ENCODE peak calls at places on chromosomes 5 and 9, in four cellular contexts. One of them, this sample, is unnamed.

GRCh38 chr9:14529047-14529446 is 164.2 kb downstream of the ZDHHC21 start:
- DNase-seq in mammary epithelial cell: no peak
- DNase-seq in esophagus muscularis mucosa: no peak
- DNase-seq in BE2C: no peak
- DNase-seq in this sample: no peak

GRCh38 chr5:56751914-56752313 is 63.4 kb upstream of the MAP3K1 start:
- DNase-seq in mammary epithelial cell: no peak
- DNase-seq in esophagus muscularis mucosa: no peak
- DNase-seq in BE2C: no peak
- DNase-seq in this sample: no peak

GRCh38 chr9:129126789-129127618 is 15.8 kb downstream of the PTPA start:
- DNase-seq in mammary epithelial cell: no peak
- DNase-seq in esophagus muscularis mucosa: no peak
- DNase-seq in BE2C: peak; percentile 86
- DNase-seq in this sample: no peak

GRCh38 chr9:98410185-98410697 is 154.8 kb upstream of the TBC1D2 start:
- DNase-seq in mammary epithelial cell: no peak
- DNase-seq in esophagus muscularis mucosa: no peak
- DNase-seq in BE2C: peak; percentile 35
- DNase-seq in this sample: no peak

GRCh38 chr5:96781734-96782064 is 26.0 kb downstream of the ERAP1 start:
- DNase-seq in mammary epithelial cell: no peak
- DNase-seq in esophagus muscularis mucosa: no peak
- DNase-seq in BE2C: no peak
- DNase-seq in this sample: no peak

GRCh38 chr5:75167345-75167744 is 69.3 kb downstream of the ANKRD31 start:
- DNase-seq in mammary epithelial cell: peak; percentile 6
- DNase-seq in esophagus muscularis mucosa: no peak
- DNase-seq in BE2C: no peak
- DNase-seq in this sample: peak; percentile 1

GRCh38 chr5:126106032-126106431 is 317.2 kb upstream of the GRAMD2B start:
- DNase-seq in mammary epithelial cell: peak; percentile 89
- DNase-seq in esophagus muscularis mucosa: no peak
- DNase-seq in BE2C: no peak
- DNase-seq in this sample: no peak

GRCh38 chr9:87685871-87686519 is 39.9 kb upstream of the CTSL start:
- DNase-seq in mammary epithelial cell: no peak
- DNase-seq in esophagus muscularis mucosa: peak; percentile 92
- DNase-seq in BE2C: no peak
- DNase-seq in this sample: no peak

GRCh38 chr5:56164371-56164770 is 68.8 kb downstream of the ANKRD55 start:
- DNase-seq in mammary epithelial cell: no peak
- DNase-seq in esophagus muscularis mucosa: no peak
- DNase-seq in BE2C: no peak
- DNase-seq in this sample: no peak

GRCh38 chr9:133089271-133089671 is 27.5 kb downstream of the CEL start:
- DNase-seq in mammary epithelial cell: no peak
- DNase-seq in esophagus muscularis mucosa: no peak
- DNase-seq in BE2C: no peak
- DNase-seq in this sample: peak; percentile 23

GRCh38 chr9:136985027-136985602 is 2.3 kb downstream of the LCNL1 start:
- DNase-seq in mammary epithelial cell: no peak
- DNase-seq in esophagus muscularis mucosa: no peak
- DNase-seq in BE2C: no peak
- DNase-seq in this sample: no peak
- H3K4me3 ChIP-seq in mammary epithelial cell: no peak overlapping the region
- H3K4me3 ChIP-seq in esophagus muscularis mucosa: no peak overlapping the region
- H3K4me3 ChIP-seq in BE2C: no peak overlapping the region
- H3K4me3 ChIP-seq in this sample: no peak overlapping the region

DNA sequence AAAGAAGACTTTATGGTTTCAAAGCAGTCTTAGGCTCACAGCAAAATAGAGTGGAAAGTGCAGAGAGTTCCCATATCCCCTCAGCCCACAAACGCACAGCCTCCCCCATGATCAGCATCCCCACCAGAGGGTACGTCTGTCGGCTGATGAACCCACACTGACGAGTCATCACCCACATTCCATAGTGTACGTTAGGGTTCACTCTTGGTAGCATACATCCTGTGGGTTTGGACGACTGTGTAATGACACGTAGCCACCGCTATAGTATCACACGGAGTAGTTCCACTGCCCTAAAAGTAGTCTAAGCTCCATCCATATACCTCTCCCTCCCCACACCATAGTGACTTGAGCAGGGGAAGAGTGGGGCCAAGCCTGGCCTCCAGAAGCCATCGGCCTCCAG is 135.7 kb upstream of the PHYKPL start:
- DNase-seq in mammary epithelial cell: no peak
- DNase-seq in esophagus muscularis mucosa: no peak
- DNase-seq in BE2C: no peak
- DNase-seq in this sample: no peak
- H3K4me3 ChIP-seq in mammary epithelial cell: no peak overlapping the region
- H3K4me3 ChIP-seq in esophagus muscularis mucosa: no peak overlapping the region
- H3K4me3 ChIP-seq in BE2C: no peak overlapping the region
- H3K4me3 ChIP-seq in this sample: no peak overlapping the region

GRCh38 chr5:68739752-68740151 is 354.1 kb upstream of the SLC30A5 start:
- DNase-seq in mammary epithelial cell: no peak
- DNase-seq in esophagus muscularis mucosa: peak; percentile 66
- DNase-seq in BE2C: no peak
- DNase-seq in this sample: peak; percentile 68
- H3K4me3 ChIP-seq in mammary epithelial cell: no peak overlapping the region
- H3K4me3 ChIP-seq in esophagus muscularis mucosa: no peak overlapping the region
- H3K4me3 ChIP-seq in BE2C: no peak overlapping the region
- H3K4me3 ChIP-seq in this sample: no peak overlapping the region

DNA sequence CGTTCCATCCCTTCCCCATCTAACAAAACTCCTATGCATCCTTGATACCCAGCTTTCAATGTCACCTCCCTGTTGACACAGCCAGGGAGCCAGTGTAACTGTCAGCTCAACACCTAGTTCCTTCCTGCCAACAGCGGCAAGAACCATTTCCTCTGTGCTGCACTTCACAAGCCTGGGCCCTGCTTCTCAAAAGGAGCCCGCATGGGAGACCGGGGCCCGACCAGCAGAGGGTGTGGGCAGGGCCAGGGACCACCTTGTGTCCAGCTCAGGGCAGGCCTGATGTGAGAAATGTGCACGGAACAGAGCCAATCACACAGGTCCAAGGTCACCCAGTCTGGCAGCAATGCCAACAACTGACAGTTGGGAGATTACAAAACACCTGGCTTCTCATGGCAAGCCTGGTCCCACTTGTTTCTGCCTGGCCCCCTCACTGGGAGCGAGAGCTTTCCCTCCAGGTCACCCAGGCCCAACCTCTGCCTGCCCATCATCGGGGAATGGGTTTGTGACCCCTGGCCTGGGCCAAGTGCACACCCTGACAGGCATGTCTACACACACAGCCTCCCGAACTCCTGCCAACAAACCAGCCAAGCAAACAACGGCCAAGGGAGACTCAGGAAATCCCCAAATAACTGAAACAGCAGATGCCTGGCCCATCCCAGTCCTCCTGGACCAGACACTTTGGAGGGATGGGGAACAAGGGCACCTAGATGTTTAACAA is 3.1 kb downstream of the RNF44 start:
- DNase-seq in mammary epithelial cell: peak; percentile 42
- DNase-seq in esophagus muscularis mucosa: no peak
- DNase-seq in BE2C: no peak
- DNase-seq in this sample: peak; percentile 65
- H3K4me3 ChIP-seq in mammary epithelial cell: no peak overlapping the region
- H3K4me3 ChIP-seq in esophagus muscularis mucosa: peak overlapping the region; percentile 94
- H3K4me3 ChIP-seq in BE2C: peak overlapping the region; percentile 99
- H3K4me3 ChIP-seq in this sample: peak overlapping the region; percentile 76

This sample was measured in GM12865.